ENCODE peak calls at places on chromosomes 5 and 9, in four cellular contexts. G, L, F and W are unnamed samples.

GRCh38 chr9:99307846-99308245 is 85.8 kb downstream of the SEC61B start:
- DNase-seq in G (no peak), L (no peak), F (no peak), W (no peak)

GRCh38 chr9:84254972-84255371 is 85.6 kb downstream of the SLC28A3 start:
- DNase-seq in G (no peak), L (no peak), F (no peak), W (no peak)

GRCh38 chr9:129208191-129209091 is 30.4 kb upstream of the IER5L start:
- DNase-seq in G (no peak), L (no peak), F (peak), W (no peak)

GRCh38 chr9:23695572-23695971 is 130.5 kb downstream of the ELAVL2 start:
- DNase-seq in G (no peak), L (no peak), F (no peak), W (no peak)

GRCh38 chr9:1871486-1872181 is 143.5 kb upstream of the SMARCA2 start:
- DNase-seq in G (no peak), L (no peak), F (peak), W (no peak)

GRCh38 chr9:131521822-131522221 is 9.2 kb downstream of the UCK1 start:
- DNase-seq in G (no peak), L (no peak), F (no peak), W (no peak)

GRCh38 chr9:134560654-134561053 is 80.9 kb upstream of the COL5A1 start:
- DNase-seq in G (no peak), L (peak), F (no peak), W (peak)

GRCh38 chr9:131214457-131214856 is 61.9 kb downstream of the FAM78A start:
- DNase-seq in G (peak), L (no peak), F (no peak), W (no peak)

GRCh38 chr9:99430301-99430700 is 208.2 kb downstream of the SEC61B start:
- DNase-seq in G (peak), L (peak), F (no peak), W (no peak)

GRCh38 chr9:137703842-137704508 is 85.2 kb downstream of the EHMT1 start:
- DNase-seq in G (peak), L (no peak), F (no peak), W (no peak)

GRCh38 chr5:58025825-58026224 is 434.1 kb downstream of the PLK2 start:
- DNase-seq in G (no peak), L (no peak), F (no peak), W (no peak)

GRCh38 chr9:19181556-19181955 is 48.9 kb upstream of the DENND4C start:
- DNase-seq in G (no peak), L (no peak), F (no peak), W (no peak)

GRCh38 chr9:136521541-136521940 is 24.3 kb downstream of the NOTCH1 start:
- DNase-seq in G (no peak), L (peak), F (no peak), W (no peak)

GRCh38 chr5:10018670-10019069 is 231.0 kb downstream of the ATPSCKMT start:
- DNase-seq in G (peak), L (no peak), F (no peak), W (no peak)

GRCh38 chr5:149782018-149782899 is 52.1 kb downstream of the PPARGC1B start:
- DNase-seq in G (no peak), L (no peak), F (no peak), W (no peak)

GRCh38 chr5:107451028-107451427 is 219.7 kb downstream of the EFNA5 start:
- DNase-seq in G (no peak), L (no peak), F (no peak), W (no peak)

GRCh38 chr5:111676496-111676895 is 80.5 kb downstream of the NREP start:
- DNase-seq in G (peak), L (no peak), F (no peak), W (no peak)

GRCh38 chr9:131810351-131811170 is 70.7 kb upstream of the RAPGEF1 start:
- DNase-seq in G (no peak), L (no peak), F (no peak), W (no peak)

GRCh38 chr9:122095010-122095767 is 2.1 kb upstream of the TTLL11 start:
- DNase-seq in G (peak), L (no peak), F (peak), W (no peak)

GRCh38 chr5:65418661-65419060 is 63.1 kb downstream of the ADAMTS6 start:
- DNase-seq in G (peak), L (no peak), F (no peak), W (no peak)

GRCh38 chr5:107670927-107671741 is at the start of gene EFNA5:
- DNase-seq in G (peak), L (no peak), F (peak), W (no peak)

GRCh38 chr5:107633171-107633901 is 37.4 kb downstream of the EFNA5 start:
- DNase-seq in G (peak), L (no peak), F (no peak), W (no peak)

GRCh38 chr5:177592905-177593304 is 902 bp downstream of the TMED9 start:
- DNase-seq in G (no peak), L (no peak), F (no peak), W (no peak)

GRCh38 chr5:137098238-137098637 is 400.9 kb downstream of the SPOCK1 start:
- DNase-seq in G (no peak), L (no peak), F (no peak), W (no peak)

GRCh38 chr5:158755971-158756370 is 343.7 kb downstream of the EBF1 start:
- DNase-seq in G (no peak), L (no peak), F (no peak), W (no peak)

GRCh38 chr9:89445801-89446228 is 52.1 kb downstream of the SEMA4D start:
- DNase-seq in G (no peak), L (no peak), F (no peak), W (peak)

GRCh38 chr5:96717874-96718273 is 55.7 kb downstream of the CAST start:
- DNase-seq in G (no peak), L (no peak), F (no peak), W (no peak)

GRCh38 chr5:107523019-107523680 is 147.6 kb downstream of the EFNA5 start:
- DNase-seq in G (no peak), L (no peak), F (no peak), W (no peak)

GRCh38 chr5:90233496-90233895 is 176.1 kb downstream of the CETN3 start:
- DNase-seq in G (no peak), L (no peak), F (no peak), W (no peak)

GRCh38 chr5:98774192-98775046 is 956 bp downstream of the RGMB start:
- DNase-seq in G (peak), L (no peak), F (peak), W (peak)

GRCh38 chr9:7967093-7967827 is 167.7 kb upstream of the DMAC1 start:
- DNase-seq in G (no peak), L (peak), F (no peak), W (no peak)

GRCh38 chr5:127695336-127695735 is 7.9 kb upstream of the CCDC192 start:
- DNase-seq in G (no peak), L (no peak), F (no peak), W (no peak)

GRCh38 chr5:105752801-105753200 is 1917.9 kb downstream of the EFNA5 start:
- DNase-seq in G (peak), L (no peak), F (no peak), W (no peak)

GRCh38 chr5:178413992-178414391 is 176.2 kb downstream of the COL23A1 start:
- DNase-seq in G (no peak), L (no peak), F (peak), W (peak)

GRCh38 chr9:126169736-126170135 is 156.9 kb upstream of the MVB12B start:
- DNase-seq in G (no peak), L (no peak), F (no peak), W (peak)

GRCh38 chr9:112890106-112891081 is at the start of gene SLC46A2:
- DNase-seq in G (no peak), L (peak), F (peak), W (peak)

GRCh38 chr9:112886351-112886750 is 4.3 kb downstream of the SLC46A2 start:
- DNase-seq in G (no peak), L (no peak), F (no peak), W (no peak)

GRCh38 chr9:112885324-112885723 is 5.4 kb downstream of the SLC46A2 start:
- DNase-seq in G (no peak), L (no peak), F (no peak), W (no peak)

GRCh38 chr9:112884721-112885120 is 6.0 kb downstream of the SLC46A2 start:
- DNase-seq in G (no peak), L (no peak), F (no peak), W (no peak)

DNA sequence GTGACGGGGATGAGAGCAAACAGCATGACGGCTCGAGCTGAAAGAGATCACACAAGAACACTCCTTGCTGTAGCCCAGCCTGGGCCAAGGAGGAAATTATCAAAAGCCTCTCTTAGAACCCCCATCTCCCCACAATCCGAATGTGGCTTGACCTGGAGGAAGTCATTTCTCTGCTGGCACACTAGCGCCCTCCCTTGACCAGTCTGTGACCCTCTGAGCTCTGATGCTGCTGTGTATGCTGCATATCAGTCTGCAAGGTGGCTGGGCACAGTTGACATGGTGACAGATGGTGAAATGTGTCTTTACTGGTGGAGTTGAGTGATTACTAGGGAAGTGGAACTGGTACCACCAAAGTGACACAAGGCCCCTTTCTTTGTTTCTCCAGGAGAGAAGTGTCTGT is 3.3 kb downstream of the SLC46A2 start:
- DNase-seq in G (no peak), L (peak), F (peak), W (no peak)
- TF ChIP-seq CTCF in G (peak), L (peak), F (peak), W (peak)

GRCh38 chr9:36436909-36437308 is 36.8 kb upstream of the RNF38 start:
- DNase-seq in G (peak), L (no peak), F (no peak), W (no peak)

GRCh38 chr9:36433386-36433785 is 33.3 kb upstream of the RNF38 start:
- DNase-seq in G (no peak), L (no peak), F (no peak), W (no peak)

GRCh38 chr9:36438536-36438935 is 38.5 kb upstream of the RNF38 start:
- DNase-seq in G (no peak), L (no peak), F (peak), W (no peak)

GRCh38 chr9:36441966-36442365 is 41.9 kb upstream of the RNF38 start:
- DNase-seq in G (no peak), L (no peak), F (peak), W (no peak)

GRCh38 chr9:36437790-36438189 is 37.7 kb upstream of the RNF38 start:
- DNase-seq in G (no peak), L (no peak), F (no peak), W (no peak)
- TF ChIP-seq CTCF in G (no peak), L (no peak), F (no peak), W (no peak)

DNA sequence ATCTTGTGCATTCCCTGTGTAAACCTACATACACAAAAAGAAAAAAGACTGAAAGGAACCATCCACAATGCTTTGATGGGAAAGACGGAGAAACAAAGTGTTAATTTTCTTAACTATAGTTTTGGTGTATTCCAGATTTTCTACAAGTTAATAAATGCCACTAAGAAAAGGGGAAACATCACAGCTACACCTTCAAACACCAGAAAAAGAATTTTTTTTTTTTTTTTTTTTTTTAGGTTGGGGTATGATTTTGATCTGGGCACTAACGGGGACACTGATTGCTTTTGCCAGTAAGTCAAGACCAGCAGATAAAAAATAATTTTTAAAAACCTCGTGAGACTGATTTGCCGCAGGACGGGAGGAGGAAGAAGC is 334 bp upstream of the THG1L start:
- DNase-seq in G (no peak), L (no peak), F (no peak), W (no peak)
- TF ChIP-seq CTCF in G (no peak), L (no peak), F (no peak), W (no peak)

GRCh38 chr5:175621971-175622370 is 35.9 kb upstream of the HRH2 start:
- DNase-seq in G (no peak), L (no peak), F (no peak), W (no peak)

GRCh38 chr5:175616083-175616482 is 41.8 kb upstream of the HRH2 start:
- DNase-seq in G (no peak), L (no peak), F (no peak), W (no peak)

GRCh38 chr5:175620527-175620926 is 37.3 kb upstream of the HRH2 start:
- DNase-seq in G (no peak), L (no peak), F (no peak), W (no peak)

GRCh38 chr5:175614223-175614622 is 43.6 kb upstream of the HRH2 start:
- DNase-seq in G (no peak), L (no peak), F (no peak), W (no peak)

GRCh38 chr5:175617447-175617846 is 40.4 kb upstream of the HRH2 start:
- DNase-seq in G (no peak), L (no peak), F (peak), W (no peak)
- TF ChIP-seq CTCF in G (no peak), L (peak), F (peak), W (no peak)

GRCh38 chr5:142110988-142111687 is 2.6 kb downstream of the NDFIP1 start:
- DNase-seq in G (no peak), L (no peak), F (no peak), W (no peak)

GRCh38 chr5:142109356-142110045 is 922 bp downstream of the NDFIP1 start:
- DNase-seq in G (peak), L (no peak), F (peak), W (no peak)

GRCh38 chr5:142107729-142108431 is 699 bp upstream of the NDFIP1 start:
- DNase-seq in G (no peak), L (no peak), F (no peak), W (no peak)

GRCh38 chr5:142108432-142109355 is at the start of gene NDFIP1:
- DNase-seq in G (peak), L (peak), F (peak), W (peak)

GRCh38 chr5:142110046-142110531 is 1.5 kb downstream of the NDFIP1 start:
- DNase-seq in G (peak), L (peak), F (no peak), W (no peak)
- TF ChIP-seq CTCF in G (no peak), L (no peak), F (no peak), W (peak)

GRCh38 chr5:138595396-138595795 is 20.2 kb upstream of the HSPA9 start:
- DNase-seq in G (no peak), L (no peak), F (no peak), W (no peak)
- TF ChIP-seq CTCF in G (peak), L (no peak), F (peak), W (peak)

GRCh38 chr9:110432253-110432652 is 94.6 kb upstream of the TXNDC8 start:
- DNase-seq in G (peak), L (no peak), F (no peak), W (no peak)

GRCh38 chr9:110426052-110426709 is 88.5 kb upstream of the TXNDC8 start:
- DNase-seq in G (peak), L (no peak), F (no peak), W (no peak)

GRCh38 chr9:110427497-110428104 is 89.9 kb upstream of the TXNDC8 start:
- DNase-seq in G (peak), L (no peak), F (peak), W (no peak)

GRCh38 chr9:110429453-110429852 is 91.8 kb upstream of the TXNDC8 start:
- DNase-seq in G (peak), L (no peak), F (no peak), W (no peak)
- TF ChIP-seq CTCF in G (no peak), L (no peak), F (peak), W (peak)

GRCh38 chr5:80479713-80480112 is 8.2 kb upstream of the FAM151B start:
- DNase-seq in G (no peak), L (no peak), F (peak), W (no peak)

GRCh38 chr5:80480354-80480753 is 7.5 kb upstream of the FAM151B start:
- DNase-seq in G (no peak), L (no peak), F (no peak), W (no peak)

GRCh38 chr5:80483636-80484232 is 4.2 kb upstream of the FAM151B start:
- DNase-seq in G (no peak), L (no peak), F (no peak), W (no peak)

DNA sequence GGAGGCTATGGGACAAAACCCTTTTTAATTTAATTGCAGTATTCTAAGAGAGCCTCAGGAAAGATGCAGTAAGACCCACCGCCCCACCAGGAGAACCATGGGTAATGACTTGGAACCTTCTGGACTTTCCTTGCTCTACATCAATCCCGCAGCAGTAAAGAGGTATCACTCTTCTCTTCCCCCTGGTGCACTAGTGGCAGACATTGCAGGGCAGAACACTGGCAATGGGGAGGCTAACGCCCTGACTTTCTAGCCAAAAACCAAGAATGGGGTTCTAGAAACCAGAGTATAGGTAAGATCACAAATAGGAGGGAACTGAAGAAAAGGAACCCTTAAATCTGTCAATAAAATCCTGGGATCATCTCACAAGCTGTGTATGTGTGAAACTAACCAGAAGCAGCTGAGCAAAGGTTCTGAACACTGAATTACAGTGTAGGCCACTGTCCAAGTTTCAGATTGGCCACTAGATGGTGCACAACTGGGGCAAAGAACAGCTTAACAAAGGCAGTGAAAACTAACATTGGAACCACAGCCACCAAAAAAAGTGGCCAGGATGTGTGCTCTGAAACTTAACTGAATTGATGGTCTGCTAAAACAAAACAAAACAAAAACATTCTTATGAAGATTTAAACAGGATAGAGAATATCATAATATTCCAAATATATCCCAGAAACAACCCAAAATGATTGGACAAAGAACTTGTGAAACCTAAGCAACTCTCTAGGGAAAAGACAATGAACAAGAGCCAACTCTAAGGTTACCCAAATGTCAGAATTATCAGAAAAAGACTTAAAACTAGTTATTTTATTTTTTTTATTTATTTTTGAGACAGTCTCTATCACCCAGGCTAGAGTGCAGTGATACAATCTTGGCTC is 6.6 kb upstream of the FAM151B start:
- DNase-seq in G (peak), L (peak), F (peak), W (no peak)
- TF ChIP-seq CTCF in G (peak), L (peak), F (peak), W (peak)

DNA sequence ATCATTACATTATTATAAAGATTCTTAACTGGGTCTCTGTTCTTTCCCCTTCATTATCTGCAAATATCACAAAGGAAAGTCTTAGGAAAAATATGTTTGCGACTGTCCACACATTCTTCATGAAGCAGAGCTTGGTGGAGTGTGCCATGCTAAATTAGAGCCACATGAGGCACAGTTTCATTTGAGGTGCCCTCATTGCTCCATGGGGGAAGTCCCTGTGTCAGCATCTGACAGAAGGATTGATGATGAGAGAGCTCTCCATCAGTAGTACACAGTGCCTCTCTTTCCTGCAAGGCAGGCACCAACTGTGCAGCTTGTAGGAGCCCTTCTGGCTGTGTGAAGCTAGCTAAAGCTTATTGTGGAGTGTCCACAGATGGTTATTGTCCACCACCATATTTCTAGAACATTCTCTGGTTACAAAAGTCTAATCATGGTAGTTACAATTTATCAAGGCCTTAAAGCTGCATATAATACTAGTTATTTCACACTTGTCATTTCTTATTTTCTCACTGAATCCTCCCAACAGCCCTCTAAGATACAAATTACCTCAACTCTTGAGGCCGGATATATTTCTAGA is 63.9 kb downstream of the C9orf152 start:
- DNase-seq in G (no peak), L (no peak), F (no peak), W (no peak)
- TF ChIP-seq CTCF in G (no peak), L (peak), F (no peak), W (no peak)